ENCODE peak calls at places on chromosome 20, in eight cellular contexts. H is nephron progenitor cell, Y is transverse colon, V is heart left ventricle, A is fibroblast of mammary gland, Q is A549, Z is kidney epithelial cell, S is endothelial cell. L is an unnamed sample.
A peak's percentile ranks its signal among the peaks of the same experiment; 100 is the strongest.

GRCh38 chr20:47860049-47860830 is 75.0 kb upstream of the SULF2 start:
- DNase-seq in H (no peak), Y (no peak), V (no peak), A (no peak), Q (no peak), Z (no peak), S (no peak), L (no peak)

GRCh38 chr20:46034039-46034438 is 5.0 kb downstream of the SLC12A5 start:
- DNase-seq in H (no peak), Y (no peak), V (peak; percentile 2), A (peak; percentile 29), Q (no peak), Z (no peak), S (no peak), L (no peak)

GRCh38 chr20:7765221-7765620 is 175.0 kb downstream of the HAO1 start:
- DNase-seq in H (no peak), Y (no peak), V (no peak), A (no peak), Q (no peak), Z (no peak), S (no peak), L (no peak)

GRCh38 chr20:53947501-53948195 is 122.7 kb downstream of the BCAS1 start:
- DNase-seq in H (no peak), Y (no peak), V (no peak), A (no peak), Q (no peak), Z (no peak), S (no peak), L (no peak)

GRCh38 chr20:33437141-33437911 is 6.2 kb downstream of the SNTA1 start:
- DNase-seq in H (no peak), Y (no peak), V (peak; percentile 77), A (peak; percentile 37), Q (no peak), Z (no peak), S (no peak), L (no peak)

GRCh38 chr20:33303595-33303994 is 20.6 kb downstream of the BPIFB1 start:
- DNase-seq in H (no peak), Y (no peak), V (no peak), A (no peak), Q (no peak), Z (no peak), S (no peak), L (no peak)

GRCh38 chr20:3092611-3093379 is 8.3 kb upstream of the AVP start:
- DNase-seq in H (peak; percentile 48), Y (no peak), V (no peak), A (no peak), Q (no peak), Z (no peak), S (no peak), L (no peak)

GRCh38 chr20:38685853-38686473 is 38.3 kb upstream of the SLC32A1 start:
- DNase-seq in H (peak; percentile 91), Y (peak; percentile 12), V (no peak), A (peak; percentile 37), Q (peak; percentile 10), Z (no peak), S (peak; percentile 79), L (peak; percentile 12)

GRCh38 chr20:49575551-49576060 is 7.7 kb upstream of the PTGIS start:
- DNase-seq in H (no peak), Y (no peak), V (no peak), A (peak; percentile 53), Q (peak; percentile 33), Z (no peak), S (no peak), L (no peak)

GRCh38 chr20:44692932-44693476 is 22.2 kb upstream of the CCN5 start:
- DNase-seq in H (no peak), Y (peak; percentile 22), V (peak; percentile 76), A (peak; percentile 98), Q (peak; percentile 96), Z (peak; percentile 94), S (no peak), L (peak; percentile 95)

GRCh38 chr20:37804584-37805566 is 98.1 kb upstream of the VSTM2L start:
- DNase-seq in H (no peak), Y (peak; percentile 52), V (no peak), A (no peak), Q (no peak), Z (no peak), S (no peak), L (no peak)

GRCh38 chr20:11136691-11137090 is 462.9 kb upstream of the JAG1 start:
- DNase-seq in H (no peak), Y (no peak), V (no peak), A (no peak), Q (no peak), Z (no peak), S (no peak), L (no peak)

GRCh38 chr20:45090481-45090880 is 10.4 kb downstream of the KCNS1 start:
- DNase-seq in H (no peak), Y (no peak), V (no peak), A (no peak), Q (no peak), Z (no peak), S (no peak), L (no peak)

GRCh38 chr20:19809487-19809886 is 51.4 kb downstream of the RIN2 start:
- DNase-seq in H (no peak), Y (no peak), V (no peak), A (no peak), Q (no peak), Z (no peak), S (no peak), L (no peak)

GRCh38 chr20:805713-806112 is 27.8 kb upstream of the FAM110A start:
- DNase-seq in H (no peak), Y (no peak), V (no peak), A (peak; percentile 36), Q (peak; percentile 59), Z (no peak), S (no peak), L (no peak)

GRCh38 chr20:41735949-41736348 is 117.8 kb upstream of the CHD6 start:
- DNase-seq in H (no peak), Y (no peak), V (no peak), A (no peak), Q (no peak), Z (no peak), S (no peak), L (no peak)

GRCh38 chr20:63968928-63969760 is 586 bp downstream of the ZNF512B start:
- DNase-seq in H (peak; percentile 64), Y (peak; percentile 25), V (peak; percentile 53), A (no peak), Q (no peak), Z (no peak), S (peak; percentile 43), L (no peak)

GRCh38 chr20:671252-672030 is 4.2 kb downstream of the SCRT2 start:
- DNase-seq in H (no peak), Y (no peak), V (no peak), A (no peak), Q (no peak), Z (no peak), S (no peak), L (no peak)

GRCh38 chr20:2760381-2761305 is 39.8 kb downstream of the CPXM1 start:
- DNase-seq in H (no peak), Y (no peak), V (no peak), A (no peak), Q (no peak), Z (no peak), S (no peak), L (no peak)

GRCh38 chr20:12874933-12875332 is 133.8 kb upstream of the SPTLC3 start:
- DNase-seq in H (no peak), Y (no peak), V (no peak), A (no peak), Q (no peak), Z (no peak), S (no peak), L (no peak)

DNA sequence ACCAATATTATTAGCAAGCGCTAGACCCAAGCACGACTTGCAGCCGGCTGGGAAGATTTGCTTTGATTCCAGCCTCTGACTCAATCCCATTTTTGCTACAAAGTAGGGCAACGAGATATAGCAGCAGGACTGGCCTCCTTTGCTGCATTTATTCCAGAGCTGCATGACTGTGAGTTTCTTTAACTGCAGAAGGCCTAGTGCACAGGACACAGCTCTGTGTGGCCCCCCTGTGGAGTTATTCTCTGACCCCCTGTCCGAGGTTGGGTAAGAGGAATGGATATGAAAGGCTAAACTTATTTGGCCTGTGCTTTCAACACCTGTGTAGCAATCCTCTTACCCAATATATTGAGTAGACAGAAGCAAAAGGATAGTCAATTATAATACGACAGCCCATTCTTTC is 133.3 kb upstream of the SPTLC3 start:
- DNase-seq in H (no peak), Y (no peak), V (no peak), A (no peak), Q (no peak), Z (no peak), S (no peak), L (no peak)
- TF ChIP-seq CTCF in H (no peak), Y (no peak), V (no peak), A (no peak), Q (no peak), Z (no peak), S (no peak), L (no peak)

GRCh38 chr20:4916991-4917881 is 84.1 kb downstream of the SLC23A2 start:
- DNase-seq in H (no peak), Y (no peak), V (no peak), A (no peak), Q (peak; percentile 58), Z (no peak), S (no peak), L (peak; percentile 26)
- TF ChIP-seq CTCF in H (no peak), Y (no peak), V (no peak), A (no peak), Q (no peak), Z (peak; percentile 13), S (no peak), L (no peak)

GRCh38 chr20:23365390-23366165 is 3.6 kb downstream of the GZF1 start:
- DNase-seq in H (no peak), Y (no peak), V (no peak), A (no peak), Q (no peak), Z (no peak), S (no peak), L (no peak)
- TF ChIP-seq CTCF in H (no peak), Y (no peak), V (no peak), A (no peak), Q (no peak), Z (no peak), S (no peak), L (peak; percentile 32)

GRCh38 chr20:4569092-4569491 is 152.6 kb upstream of the PRND start:
- DNase-seq in H (peak; percentile 9), Y (no peak), V (no peak), A (no peak), Q (peak; percentile 40), Z (no peak), S (no peak), L (no peak)
- TF ChIP-seq CTCF in H (peak; percentile 33), Y (no peak), V (no peak), A (peak; percentile 22), Q (no peak), Z (peak; percentile 21), S (no peak), L (no peak)

GRCh38 chr20:4808872-4809271 is 87.2 kb downstream of the PRND start:
- DNase-seq in H (no peak), Y (no peak), V (no peak), A (no peak), Q (no peak), Z (no peak), S (no peak), L (peak; percentile 31)
- TF ChIP-seq CTCF in H (no peak), Y (no peak), V (no peak), A (no peak), Q (no peak), Z (no peak), S (no peak), L (no peak)

GRCh38 chr20:57434390-57434700 is 43.1 kb downstream of the RBM38 start:
- DNase-seq in H (no peak), Y (no peak), V (no peak), A (no peak), Q (no peak), Z (no peak), S (no peak), L (no peak)
- TF ChIP-seq CTCF in H (no peak), Y (no peak), V (no peak), A (no peak), Q (no peak), Z (peak; percentile 22), S (no peak), L (peak; percentile 36)